ENCODE peak calls at places on chromosomes 2 and 18, in four cellular contexts. One of them, this sample, is unnamed. For H3K4me1, the result is how much of the 10 kb centered on the place peaks cover.

GRCh38 chr2:71379086-71379485 is 47.5 kb downstream of the ZNF638 start:
- DNase-seq in PC-3: peak
- DNase-seq in pancreas: no peak
- DNase-seq in right lobe of liver: no peak
- DNase-seq in this sample: no peak

GRCh38 chr2:240638517-240639160 is 13.4 kb downstream of the GPR35 start:
- DNase-seq in pancreas: no peak
- DNase-seq in PC-3: no peak
- DNase-seq in right lobe of liver: no peak
- DNase-seq in this sample: peak

GRCh38 chr18:12517142-12517541 is 109.4 kb downstream of the PRELID3A start:
- DNase-seq in PC-3: no peak
- DNase-seq in right lobe of liver: no peak
- DNase-seq in pancreas: no peak
- DNase-seq in this sample: no peak

GRCh38 chr2:159153063-159153462 is 133.4 kb downstream of the WDSUB1 start:
- DNase-seq in PC-3: no peak
- DNase-seq in pancreas: no peak
- DNase-seq in right lobe of liver: no peak
- DNase-seq in this sample: no peak

GRCh38 chr2:219803294-219803693 is 175.9 kb downstream of the SLC4A3 start:
- DNase-seq in pancreas: no peak
- DNase-seq in right lobe of liver: no peak
- DNase-seq in PC-3: peak
- DNase-seq in this sample: no peak

GRCh38 chr2:98454500-98455235 is 10.0 kb downstream of the INPP4A start:
- DNase-seq in right lobe of liver: no peak
- DNase-seq in PC-3: peak
- DNase-seq in pancreas: no peak
- DNase-seq in this sample: no peak

GRCh38 chr2:191115801-191116200 is 35.0 kb downstream of the STAT4 start:
- DNase-seq in PC-3: peak
- DNase-seq in right lobe of liver: no peak
- DNase-seq in pancreas: no peak
- DNase-seq in this sample: no peak

GRCh38 chr2:238911376-238912227 is 63.7 kb downstream of the TWIST2 start:
- DNase-seq in right lobe of liver: no peak
- DNase-seq in pancreas: no peak
- DNase-seq in PC-3: no peak
- DNase-seq in this sample: peak

GRCh38 chr2:196233033-196233807 is 61.8 kb upstream of the STK17B start:
- DNase-seq in PC-3: peak
- DNase-seq in pancreas: no peak
- DNase-seq in right lobe of liver: no peak
- DNase-seq in this sample: no peak

GRCh38 chr18:71036783-71037182 is 747.9 kb downstream of the SOCS6 start:
- DNase-seq in pancreas: no peak
- DNase-seq in PC-3: peak
- DNase-seq in right lobe of liver: no peak
- DNase-seq in this sample: no peak

GRCh38 chr2:109722026-109722425 is 72.1 kb upstream of the RGPD5 start:
- DNase-seq in pancreas: no peak
- DNase-seq in PC-3: no peak
- DNase-seq in right lobe of liver: peak
- DNase-seq in this sample: no peak

GRCh38 chr2:74862268-74862964 is 28.5 kb downstream of the HK2 start:
- DNase-seq in pancreas: no peak
- DNase-seq in right lobe of liver: no peak
- DNase-seq in PC-3: no peak
- DNase-seq in this sample: no peak

GRCh38 chr2:74857725-74858124 is 23.8 kb downstream of the HK2 start:
- DNase-seq in pancreas: no peak
- DNase-seq in PC-3: no peak
- DNase-seq in right lobe of liver: no peak
- DNase-seq in this sample: no peak

GRCh38 chr2:74860079-74860478 is 26.2 kb downstream of the HK2 start:
- DNase-seq in PC-3: no peak
- DNase-seq in pancreas: no peak
- DNase-seq in right lobe of liver: no peak
- DNase-seq in this sample: no peak

GRCh38 chr2:74863802-74864248 is 29.9 kb downstream of the HK2 start:
- DNase-seq in pancreas: no peak
- DNase-seq in PC-3: peak
- DNase-seq in right lobe of liver: no peak
- DNase-seq in this sample: no peak

DNA sequence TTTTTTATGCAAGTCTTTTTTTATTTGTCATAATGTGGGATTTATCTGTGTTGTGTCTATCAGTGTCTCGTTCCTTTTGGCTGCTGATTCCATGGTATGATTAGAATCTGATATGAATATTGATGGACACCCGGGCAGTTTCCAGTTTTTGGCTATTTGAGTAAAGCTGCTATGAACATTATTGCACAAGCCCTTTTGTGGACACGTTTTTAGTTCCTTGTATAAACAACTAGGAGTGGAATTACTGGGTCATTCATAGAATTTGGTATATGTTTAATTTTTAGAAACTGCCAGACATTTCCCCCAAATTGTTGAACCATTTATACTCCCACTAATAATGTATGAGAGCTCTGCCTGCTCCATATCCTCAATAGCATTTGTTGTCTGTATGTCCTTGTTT is 26.6 kb downstream of the HK2 start:
- DNase-seq in pancreas: no peak
- DNase-seq in PC-3: no peak
- DNase-seq in right lobe of liver: no peak
- DNase-seq in this sample: no peak
- TF ChIP-seq CTCF in pancreas: no peak
- TF ChIP-seq CTCF in PC-3: no peak
- TF ChIP-seq CTCF in right lobe of liver: no peak
- TF ChIP-seq CTCF in this sample: no peak

GRCh38 chr2:43105586-43106562 is 120.5 kb downstream of the ZFP36L2 start:
- DNase-seq in PC-3: peak
- DNase-seq in right lobe of liver: no peak
- DNase-seq in pancreas: no peak
- DNase-seq in this sample: peak
- H3K4me1 ChIP-seq in PC-3: under half
- H3K4me1 ChIP-seq in right lobe of liver: under half
- H3K4me1 ChIP-seq in pancreas: under half
- H3K4me1 ChIP-seq in this sample: half or more

DNA sequence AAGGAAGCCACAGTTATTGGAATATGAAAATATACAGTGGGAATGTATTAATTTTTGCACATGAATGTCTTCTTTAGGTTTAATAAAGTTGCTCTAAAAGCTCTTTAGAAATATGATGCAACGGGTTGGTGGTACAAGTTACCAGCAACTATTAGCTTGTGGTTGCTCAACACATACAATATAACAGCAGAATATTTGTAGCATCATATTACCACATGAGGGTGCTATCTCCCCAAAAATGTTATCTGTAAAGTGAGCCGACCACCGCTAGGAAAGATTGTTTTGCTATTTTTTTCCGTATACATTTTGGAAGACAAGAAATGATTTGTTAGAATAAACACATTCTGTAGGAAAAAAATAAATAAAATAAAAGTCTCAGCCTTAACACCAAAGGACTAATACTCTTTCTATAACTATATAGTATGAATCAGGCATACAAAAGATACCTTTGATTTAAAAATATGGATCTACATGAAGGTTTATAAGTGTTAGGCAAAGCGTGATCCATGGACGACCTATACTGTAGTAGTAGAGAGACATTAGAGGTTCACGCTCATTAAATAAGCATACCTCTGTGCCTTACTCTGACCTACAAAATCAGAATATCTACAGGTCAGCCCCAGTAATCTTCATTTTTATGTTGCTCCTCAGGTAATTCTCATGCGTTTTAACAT is 1110.7 kb upstream of the ACVR2A start:
- DNase-seq in PC-3: peak
- DNase-seq in right lobe of liver: no peak
- DNase-seq in pancreas: no peak
- DNase-seq in this sample: no peak
- TF ChIP-seq CTCF in PC-3: peak
- TF ChIP-seq CTCF in right lobe of liver: peak
- TF ChIP-seq CTCF in pancreas: peak
- TF ChIP-seq CTCF in this sample: peak

GRCh38 chr2:100062315-100062714 is 80.1 kb downstream of the AFF3 start:
- DNase-seq in PC-3: no peak
- DNase-seq in right lobe of liver: no peak
- DNase-seq in pancreas: no peak
- DNase-seq in this sample: no peak
- H3K4me1 ChIP-seq in PC-3: under half
- H3K4me1 ChIP-seq in right lobe of liver: under half
- H3K4me1 ChIP-seq in pancreas: under half
- H3K4me1 ChIP-seq in this sample: under half

GRCh38 chr2:123514808-123515207 is 510.3 kb upstream of the CNTNAP5 start:
- DNase-seq in PC-3: no peak
- DNase-seq in right lobe of liver: no peak
- DNase-seq in pancreas: no peak
- DNase-seq in this sample: no peak
- TF ChIP-seq CTCF in PC-3: no peak
- TF ChIP-seq CTCF in right lobe of liver: no peak
- TF ChIP-seq CTCF in pancreas: no peak
- TF ChIP-seq CTCF in this sample: no peak

GRCh38 chr2:39621596-39621995 is 44.1 kb upstream of the TMEM178A start:
- DNase-seq in PC-3: no peak
- DNase-seq in right lobe of liver: no peak
- DNase-seq in pancreas: no peak
- DNase-seq in this sample: no peak
- H3K4me1 ChIP-seq in PC-3: under half
- H3K4me1 ChIP-seq in right lobe of liver: under half
- H3K4me1 ChIP-seq in pancreas: under half
- H3K4me1 ChIP-seq in this sample: under half

DNA sequence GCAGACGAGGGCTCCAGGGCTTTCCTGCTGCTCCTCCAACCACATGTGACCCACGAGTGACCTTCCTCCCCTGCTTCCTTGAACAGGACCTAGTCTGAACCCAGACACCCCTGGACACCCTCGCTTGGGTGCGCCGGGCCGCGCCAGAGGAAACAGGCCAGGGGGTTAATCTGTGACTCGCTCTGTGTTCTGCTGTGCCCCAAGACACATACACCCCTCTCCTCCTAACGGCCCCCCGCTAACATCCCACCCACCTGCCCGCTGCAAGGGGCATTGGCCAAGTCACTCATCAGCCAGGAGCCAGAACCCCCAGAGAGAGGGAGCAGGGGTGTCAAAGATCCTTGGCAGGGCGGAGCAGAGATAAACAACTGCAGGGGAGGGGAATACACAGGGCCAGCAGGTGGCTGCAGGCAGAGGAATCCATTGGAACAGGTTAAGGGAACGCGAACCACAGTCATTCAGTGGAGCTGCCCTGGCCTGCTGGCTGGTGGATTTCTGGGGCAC is 38.1 kb downstream of the TNS1 start:
- DNase-seq in pancreas: peak
- DNase-seq in PC-3: no peak
- DNase-seq in right lobe of liver: no peak
- DNase-seq in this sample: no peak
- TF ChIP-seq CTCF in pancreas: no peak
- TF ChIP-seq CTCF in PC-3: no peak
- TF ChIP-seq CTCF in right lobe of liver: no peak
- TF ChIP-seq CTCF in this sample: no peak

DNA sequence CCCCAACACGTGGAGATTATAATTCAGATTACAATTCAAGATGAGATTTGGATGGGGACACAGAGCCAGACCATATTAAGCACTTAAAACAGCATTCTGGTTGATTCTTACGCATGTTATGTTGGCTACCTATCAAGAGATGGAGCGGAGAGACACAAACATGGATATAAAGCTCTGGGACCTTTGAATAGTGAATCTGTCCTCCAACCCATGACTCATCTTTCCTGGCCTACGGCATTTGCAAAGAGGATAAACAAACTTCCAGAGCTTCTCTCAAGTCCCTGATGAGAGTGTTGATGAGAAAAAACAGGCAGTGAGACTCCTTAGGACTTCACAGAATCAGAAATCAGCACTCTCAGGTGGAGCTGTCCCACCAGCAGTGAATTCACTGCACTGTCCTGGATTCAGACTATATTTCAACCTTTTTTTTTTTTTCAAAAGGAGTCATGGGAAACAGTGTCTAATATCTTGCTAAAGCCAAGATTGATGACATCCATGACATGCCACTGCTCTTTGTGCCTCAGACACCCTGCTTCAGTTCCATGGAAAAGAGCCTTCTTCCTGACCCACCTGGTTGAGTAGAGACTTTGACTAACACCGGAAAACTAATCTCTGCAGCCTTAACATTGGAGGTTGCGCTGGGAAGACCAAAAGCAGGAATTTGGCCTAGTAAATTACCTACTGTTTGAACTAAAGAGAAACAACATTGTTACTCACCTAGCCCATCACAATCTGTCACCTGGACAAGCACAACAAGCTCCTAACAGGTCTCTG is 62.1 kb upstream of the NPAS2 start:
- DNase-seq in PC-3: peak
- DNase-seq in right lobe of liver: no peak
- DNase-seq in pancreas: no peak
- DNase-seq in this sample: peak
- H3K4me1 ChIP-seq in PC-3: half or more
- H3K4me1 ChIP-seq in right lobe of liver: under half
- H3K4me1 ChIP-seq in pancreas: under half
- H3K4me1 ChIP-seq in this sample: under half

DNA sequence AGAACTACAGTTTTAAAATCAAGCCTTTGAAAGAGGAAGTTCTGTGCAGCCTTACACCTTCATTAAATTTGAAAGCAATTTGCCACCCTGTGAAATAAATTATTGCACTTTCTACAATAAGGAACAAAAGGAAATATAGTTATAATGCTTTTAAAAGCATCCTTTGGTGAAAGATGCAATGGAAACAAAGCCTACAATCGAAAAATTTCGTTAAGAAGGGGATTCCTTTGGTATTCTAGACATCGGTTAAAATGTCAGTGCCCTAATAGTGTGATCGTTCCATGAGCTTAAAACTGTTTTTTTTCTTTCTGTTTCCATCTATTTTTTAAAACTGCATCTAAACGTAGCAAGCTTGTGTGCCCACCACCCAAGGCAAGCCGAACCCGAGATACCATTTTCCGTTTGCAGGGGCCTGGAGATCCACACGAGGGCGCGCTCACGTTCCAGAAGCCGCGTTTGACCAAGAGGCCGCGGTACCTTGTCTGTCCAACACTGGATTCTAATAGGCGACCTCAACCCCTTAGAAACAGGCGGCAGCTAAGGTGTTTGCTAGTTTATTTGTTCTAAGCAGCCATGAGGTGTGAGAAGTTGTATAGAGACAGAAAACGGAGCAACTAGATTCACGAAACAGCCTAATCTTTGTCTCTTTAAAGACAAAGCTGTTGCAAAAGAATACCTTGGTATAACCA is 4.0 kb downstream of the HOXD11 start:
- DNase-seq in PC-3: peak
- DNase-seq in pancreas: peak
- DNase-seq in right lobe of liver: peak
- DNase-seq in this sample: no peak
- TF ChIP-seq CTCF in PC-3: peak
- TF ChIP-seq CTCF in pancreas: no peak
- TF ChIP-seq CTCF in right lobe of liver: peak
- TF ChIP-seq CTCF in this sample: peak

GRCh38 chr2:172251231-172251630 is 148.5 kb upstream of the DLX2 start:
- DNase-seq in PC-3: peak
- DNase-seq in pancreas: no peak
- DNase-seq in right lobe of liver: no peak
- DNase-seq in this sample: no peak
- H3K4me1 ChIP-seq in PC-3: half or more
- H3K4me1 ChIP-seq in pancreas: under half
- H3K4me1 ChIP-seq in right lobe of liver: under half
- H3K4me1 ChIP-seq in this sample: under half